ENCODE peak calls at places on chromosomes 13 and 19, in five cellular contexts. C, T, H, B and S are unnamed samples.
A peak's percentile ranks its signal among the peaks of the same experiment; 100 is the strongest.

GRCh38 chr13:105144020-105144419 is 1391.4 kb downstream of the EFNB2 start:
- DNase-seq in C (no peak), T (no peak), H (no peak), B (no peak), S (no peak)

GRCh38 chr13:43003729-43004128 is 11.7 kb upstream of the EPSTI1 start:
- DNase-seq in C (no peak), T (no peak), H (no peak), B (no peak), S (no peak)

GRCh38 chr13:106520205-106521004 is 15.1 kb downstream of the EFNB2 start:
- DNase-seq in C (no peak), T (no peak), H (no peak), B (no peak), S (no peak)

GRCh38 chr13:64675256-64675892 is 2554.8 kb downstream of the PCDH9 start:
- DNase-seq in C (no peak), T (no peak), H (no peak), B (no peak), S (no peak)

GRCh38 chr13:27536361-27537101 is 83.8 kb downstream of the LNX2 start:
- DNase-seq in C (peak; percentile 94), T (no peak), H (no peak), B (no peak), S (no peak)

GRCh38 chr13:31731923-31732322 is 7.4 kb upstream of the RXFP2 start:
- DNase-seq in C (no peak), T (no peak), H (no peak), B (no peak), S (no peak)

GRCh38 chr19:2081873-2082810 is 14.0 kb downstream of the MOB3A start:
- DNase-seq in C (no peak), T (peak; percentile 50), H (no peak), B (no peak), S (no peak)

GRCh38 chr13:35953537-35954206 is 177.5 kb downstream of the DCLK1 start:
- DNase-seq in C (peak; percentile 40), T (peak; percentile 38), H (no peak), B (peak; percentile 71), S (peak; percentile 70)

GRCh38 chr13:101384929-101385328 is 31.4 kb downstream of the NALCN start:
- DNase-seq in C (no peak), T (no peak), H (no peak), B (no peak), S (no peak)

GRCh38 chr13:33543631-33544030 is 258.1 kb upstream of the STARD13 start:
- DNase-seq in C (no peak), T (no peak), H (no peak), B (no peak), S (no peak)

GRCh38 chr19:7815325-7815724 is 14.7 kb upstream of the EVI5L start:
- DNase-seq in C (no peak), T (no peak), H (peak; percentile 57), B (no peak), S (no peak)

GRCh38 chr13:91375119-91375729 is 23.2 kb upstream of the GPC5 start:
- DNase-seq in C (no peak), T (no peak), H (no peak), B (no peak), S (no peak)

GRCh38 chr13:106919093-106919492 is 351.2 kb upstream of the ARGLU1 start:
- DNase-seq in C (peak; percentile 15), T (no peak), H (no peak), B (no peak), S (no peak)

GRCh38 chr13:102233566-102234208 is 168.2 kb downstream of the FGF14 start:
- DNase-seq in C (no peak), T (no peak), H (no peak), B (no peak), S (no peak)

GRCh38 chr13:98766716-98767115 is 14.2 kb upstream of the SLC15A1 start:
- DNase-seq in C (no peak), T (no peak), H (no peak), B (no peak), S (no peak)

GRCh38 chr19:28705008-28705407 is 507.9 kb downstream of the UQCRFS1 start:
- DNase-seq in C (no peak), T (no peak), H (no peak), B (no peak), S (no peak)

GRCh38 chr13:110801044-110801443 is 87.5 kb downstream of the ING1 start:
- DNase-seq in C (no peak), T (no peak), H (no peak), B (no peak), S (no peak)

GRCh38 chr19:46134527-46134926 is 10.0 kb upstream of the IGFL3 start:
- DNase-seq in C (no peak), T (no peak), H (no peak), B (no peak), S (no peak)

GRCh38 chr19:49894879-49895565 is 1.7 kb downstream of the IL4I1 start:
- DNase-seq in C (no peak), T (no peak), H (no peak), B (no peak), S (no peak)

GRCh38 chr19:18282021-18282787 is 782 bp upstream of the JUND start:
- DNase-seq in C (peak; percentile 56), T (no peak), H (no peak), B (peak; percentile 73), S (peak; percentile 37)

GRCh38 chr19:18279516-18280246 is 1.7 kb downstream of the JUND start:
- DNase-seq in C (peak; percentile 94), T (peak; percentile 92), H (peak; percentile 78), B (peak; percentile 94), S (peak; percentile 95)

GRCh38 chr19:18279266-18279515 is 2.2 kb downstream of the JUND start:
- DNase-seq in C (no peak), T (no peak), H (no peak), B (no peak), S (no peak)

GRCh38 chr19:18281082-18282020 is at the start of gene JUND:
- DNase-seq in C (peak; percentile 99), T (peak; percentile 99), H (peak; percentile 88), B (peak; percentile 99), S (peak; percentile 95)

GRCh38 chr19:18280247-18281081 is 958 bp downstream of the JUND start:
- DNase-seq in C (peak; percentile 82), T (peak; percentile 84), H (no peak), B (peak; percentile 91), S (peak; percentile 78)
- H3K4me1 ChIP-seq in C (peaks cover 40% of the 10 kb centered on the region), T (peaks cover 66% of the 10 kb centered on the region), H (peaks cover 31% of the 10 kb centered on the region), B (peaks cover 2% of the 10 kb centered on the region), S (peaks cover 15% of the 10 kb centered on the region)

DNA sequence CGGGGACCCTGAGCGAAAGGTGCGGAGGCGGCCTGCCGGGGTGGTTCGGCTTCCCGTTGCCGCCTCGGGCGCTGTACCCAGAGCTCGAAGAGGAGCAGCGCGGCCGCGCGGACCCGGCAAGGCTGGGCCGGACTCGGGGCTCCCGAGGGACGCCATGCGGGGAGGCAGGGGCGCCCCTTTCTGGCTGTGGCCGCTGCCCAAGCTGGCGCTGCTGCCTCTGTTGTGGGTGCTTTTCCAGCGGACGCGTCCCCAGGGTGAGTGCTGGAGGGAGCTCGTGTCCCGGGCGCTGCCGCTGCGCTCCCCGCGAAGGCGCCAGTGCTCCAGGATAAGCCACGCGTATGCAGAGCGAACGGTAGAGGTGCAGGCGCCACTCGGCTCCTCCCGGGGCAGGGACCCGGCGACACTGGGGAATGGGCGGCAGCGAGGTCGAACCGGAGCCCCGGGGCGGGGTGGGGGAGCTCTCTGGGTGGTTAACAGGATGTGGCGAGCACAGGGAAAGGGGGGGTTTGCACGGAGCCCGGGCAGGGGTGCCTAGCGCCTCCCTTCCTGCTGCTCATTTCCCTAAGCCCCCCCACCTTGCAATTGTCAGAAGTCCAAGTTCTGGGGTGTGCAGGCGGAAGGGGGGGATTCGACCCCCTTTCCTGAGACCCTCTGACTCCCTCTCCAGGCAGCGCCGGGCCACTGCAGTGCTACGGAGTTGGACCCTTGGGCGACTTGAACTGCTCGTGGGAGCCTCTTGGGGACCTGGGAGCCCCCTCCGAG is at the start of gene IL27RA:
- DNase-seq in C (peak; percentile 60), T (peak; percentile 64), H (peak; percentile 40), B (peak; percentile 71), S (peak; percentile 26)
- H3K27ac ChIP-seq in C (peak within 1 kb of the TSS; percentile 55), T (peak within 1 kb of the TSS; percentile 86), H (peak within 1 kb of the TSS; percentile 91), B (no peak within 1 kb of the TSS), S (peak within 1 kb of the TSS; percentile 45)

GRCh38 chr19:660793-661426 is 2.1 kb downstream of the RNF126 start:
- DNase-seq in C (no peak), T (peak; percentile 52), H (no peak), B (no peak), S (no peak)
- H3K4me1 ChIP-seq in C (peaks cover 50% of the 10 kb centered on the region), T (peaks cover 84% of the 10 kb centered on the region), H (peaks cover 19% of the 10 kb centered on the region), B (no peaks in the 10 kb centered on the region), S (peaks cover 31% of the 10 kb centered on the region)

GRCh38 chr19:55284405-55285058 is 735 bp downstream of the BRSK1 start:
- DNase-seq in C (no peak), T (no peak), H (no peak), B (no peak), S (no peak)
- H3K27ac ChIP-seq in C (peak overlapping the region; percentile 17), T (peak overlapping the region; percentile 82), H (no peak overlapping the region), B (peak overlapping the region; percentile 50), S (peak overlapping the region; percentile 71)

GRCh38 chr19:13057744-13058143 is 44.9 kb downstream of the LYL1 start:
- DNase-seq in C (no peak), T (no peak), H (no peak), B (no peak), S (no peak)
- H3K4me1 ChIP-seq in C (peaks cover 95% of the 10 kb centered on the region), T (peaks cover 100% of the 10 kb centered on the region), H (no peaks in the 10 kb centered on the region), B (peaks cover 7% of the 10 kb centered on the region), S (peaks cover 86% of the 10 kb centered on the region)

GRCh38 chr13:113546571-113547247 is 37.8 kb upstream of the TFDP1 start:
- DNase-seq in C (peak; percentile 23), T (no peak), H (no peak), B (peak; percentile 73), S (no peak)

GRCh38 chr13:113548778-113549621 is 35.6 kb upstream of the TFDP1 start:
- DNase-seq in C (no peak), T (no peak), H (no peak), B (no peak), S (no peak)

GRCh38 chr13:113545931-113546516 is 38.5 kb upstream of the TFDP1 start:
- DNase-seq in C (no peak), T (no peak), H (no peak), B (no peak), S (no peak)

GRCh38 chr13:113548171-113548641 is 36.3 kb upstream of the TFDP1 start:
- DNase-seq in C (peak; percentile 64), T (no peak), H (no peak), B (no peak), S (no peak)

DNA sequence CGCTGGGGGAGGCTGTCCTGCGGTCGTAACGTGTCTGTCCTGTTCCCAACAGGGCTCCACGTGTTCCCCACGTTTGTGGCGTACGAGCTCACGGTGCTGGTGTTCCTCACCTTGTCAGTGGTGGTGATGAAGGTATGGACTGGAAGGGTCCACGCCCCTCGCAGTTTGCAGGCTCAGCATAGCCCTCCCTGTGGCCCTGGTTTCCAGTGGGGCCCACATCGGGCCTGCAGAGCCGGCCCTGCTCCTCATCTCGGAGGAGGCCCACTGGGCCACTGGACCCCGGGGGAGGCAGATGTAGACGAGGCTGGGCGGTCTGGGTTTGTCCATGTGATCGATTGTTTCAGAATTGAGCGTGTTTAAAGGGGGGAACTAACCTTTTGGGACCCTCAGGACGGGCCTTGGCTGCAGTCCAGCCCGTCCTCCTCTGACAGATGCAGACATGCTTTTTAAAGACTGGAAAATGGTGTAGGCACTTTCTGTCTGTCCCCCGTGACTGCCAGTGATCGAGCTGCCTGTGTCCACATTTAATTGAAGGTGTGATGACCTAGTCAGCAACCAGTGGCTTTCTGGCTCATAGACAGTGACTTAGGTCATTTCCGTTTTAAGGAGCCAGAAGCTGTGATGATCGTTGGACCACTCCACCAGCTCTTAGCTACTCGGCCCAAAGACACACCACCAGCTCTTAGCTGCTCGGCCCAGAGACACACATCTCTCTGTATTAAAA is 37.1 kb upstream of the TFDP1 start:
- DNase-seq in C (no peak), T (peak; percentile 17), H (no peak), B (no peak), S (no peak)
- H3K27ac ChIP-seq in C (peak overlapping the region; percentile 61), T (peak overlapping the region; percentile 8), H (no peak overlapping the region), B (no peak overlapping the region), S (no peak overlapping the region)